ENCODE peak calls at places on chromosomes 4 and X, in seven cellular contexts. W is lower lobe of right lung; B is activated T-helper 1 cell treated with anti-CD3 and anti-CD28 coated beads, Interleukin-2, amount 50 U/mL, for 16 hours; I is amniotic stem cell; H is stimulated activated CD4-positive, alpha-beta T cell treated with anti-CD3 and anti-CD28 coated beads, TNF-alpha, amount 100 ng/mL, for 48 hours; N is mesenchymal stem cell; R is activated naive CD4-positive, alpha-beta T cell. P is an unnamed sample.
A peak's percentile ranks its signal among the peaks of the same experiment; 100 is the strongest.

GRCh38 chrX:153922932-153923857 is 2.9 kb downstream of the ARHGAP4 start:
- DNase-seq in B (no peak), I (peak; percentile 10), N (no peak), W (peak; percentile 78), H (no peak), R (no peak), P (peak; percentile 47)

GRCh38 chrX:149462849-149463248 is 42.3 kb downstream of the IDS start:
- DNase-seq in I (no peak), H (no peak), B (no peak), R (no peak), N (no peak), W (no peak), P (no peak)

GRCh38 chr4:153448003-153448731 is 18.0 kb upstream of the TMEM131L start:
- DNase-seq in W (no peak), B (no peak), N (peak; percentile 44), H (no peak), I (no peak), R (no peak), P (no peak)

GRCh38 chr4:164931551-164932324 is 45.7 kb downstream of the TRIM61 start:
- DNase-seq in B (no peak), N (no peak), R (no peak), H (no peak), W (no peak), I (no peak), P (no peak)

GRCh38 chrX:18701621-18702361 is 5.7 kb upstream of the PPEF1 start:
- DNase-seq in B (no peak), W (peak; percentile 59), H (no peak), R (no peak), I (no peak), N (peak; percentile 32), P (no peak)

GRCh38 chr4:47451657-47452056 is 11.8 kb downstream of the COMMD8 start:
- DNase-seq in I (no peak), B (no peak), W (no peak), R (no peak), N (no peak), H (no peak), P (no peak)

GRCh38 chr4:52843958-52844357 is 18.2 kb upstream of the RASL11B start:
- DNase-seq in N (no peak), W (peak; percentile 50), R (no peak), I (no peak), H (no peak), B (no peak), P (no peak)

GRCh38 chrX:69501433-69501832 is 2.7 kb upstream of the NALF2 start:
- DNase-seq in B (no peak), H (no peak), I (no peak), R (no peak), W (no peak), N (no peak), P (peak; percentile 73)

GRCh38 chr4:81807927-81808672 is 336.4 kb upstream of the RASGEF1B start:
- DNase-seq in I (no peak), W (no peak), H (no peak), R (no peak), N (no peak), B (no peak), P (no peak)

GRCh38 chr4:159269956-159270355 is 167.1 kb downstream of the RAPGEF2 start:
- DNase-seq in R (no peak), B (no peak), I (no peak), N (no peak), H (no peak), W (no peak), P (no peak)

GRCh38 chr4:20313237-20314030 is 61.7 kb downstream of the SLIT2 start:
- DNase-seq in N (no peak), B (no peak), R (no peak), H (no peak), W (no peak), I (no peak), P (peak; percentile 84)

GRCh38 chr4:122689972-122690371 is 42.5 kb upstream of the BBS12 start:
- DNase-seq in H (no peak), N (no peak), B (no peak), W (no peak), R (no peak), I (no peak), P (no peak)

GRCh38 chr4:1075809-1076524 is 37.4 kb downstream of the RNF212 start:
- DNase-seq in R (no peak), B (no peak), I (no peak), H (no peak), N (no peak), W (no peak), P (no peak)

GRCh38 chr4:6357476-6357875 is 87.8 kb downstream of the WFS1 start:
- DNase-seq in H (no peak), W (no peak), I (no peak), R (no peak), B (no peak), N (no peak), P (no peak)

GRCh38 chrX:119417842-119418241 is 18.7 kb downstream of the SLC25A43 start:
- DNase-seq in N (no peak), B (no peak), W (no peak), I (no peak), R (no peak), H (no peak), P (no peak)

GRCh38 chr4:188603646-188604045 is 464.4 kb downstream of the TRIML1 start:
- DNase-seq in B (no peak), W (no peak), R (no peak), H (no peak), N (no peak), I (no peak), P (no peak)

GRCh38 chr4:106766519-106766918 is 269.6 kb downstream of the DKK2 start:
- DNase-seq in I (no peak), B (no peak), N (no peak), H (no peak), R (no peak), W (no peak), P (no peak)

GRCh38 chr4:78379991-78380739 is 171.4 kb upstream of the ANXA3 start:
- DNase-seq in W (no peak), N (peak; percentile 1), R (no peak), I (no peak), H (no peak), B (no peak), P (no peak)

GRCh38 chr4:93764647-93765246 is 63.8 kb upstream of the ATOH1 start:
- DNase-seq in W (no peak), I (no peak), R (no peak), H (no peak), N (peak; percentile 48), B (no peak), P (no peak)

GRCh38 chr4:128379860-128380259 is 92.2 kb upstream of the PGRMC2 start:
- DNase-seq in I (no peak), H (no peak), B (no peak), N (peak; percentile 40), R (no peak), W (peak; percentile 49), P (peak; percentile 52)

GRCh38 chrX:39049975-39050374 is 248.7 kb downstream of the MID1IP1 start:
- DNase-seq in H (no peak), B (no peak), N (no peak), R (no peak), W (no peak), I (no peak), P (no peak)

GRCh38 chr4:115260195-115260594 is 146.8 kb upstream of the NDST4 start:
- DNase-seq in W (no peak), I (no peak), H (no peak), N (no peak), R (no peak), B (no peak), P (no peak)

GRCh38 chrX:12315526-12315925 is 177.3 kb downstream of the FRMPD4 start:
- DNase-seq in B (no peak), I (no peak), N (no peak), H (no peak), R (no peak), W (no peak), P (no peak)

GRCh38 chr4:176548571-176548970 is 228.8 kb downstream of the SPCS3 start:
- DNase-seq in W (no peak), N (peak; percentile 59), H (no peak), I (peak; percentile 26), R (no peak), B (no peak), P (no peak)

GRCh38 chrX:68443155-68443868 is 10.0 kb upstream of the OPHN1 start:
- DNase-seq in R (no peak), I (no peak), B (no peak), W (peak; percentile 45), H (no peak), N (peak; percentile 13), P (no peak)

GRCh38 chr4:177119021-177119461 is 190.6 kb upstream of the NEIL3 start:
- DNase-seq in B (no peak), H (no peak), I (no peak), W (no peak), N (no peak), R (no peak), P (no peak)

GRCh38 chr4:42671431-42672194 is 14.7 kb upstream of the ATP8A1 start:
- DNase-seq in W (no peak), R (no peak), H (peak; percentile 9), N (no peak), I (no peak), B (no peak), P (no peak)

GRCh38 chr4:148770377-148770776 is 328.2 kb upstream of the NR3C2 start:
- DNase-seq in I (no peak), N (no peak), W (no peak), H (no peak), R (no peak), B (no peak), P (no peak)

GRCh38 chr4:125168531-125168930 is 146.2 kb upstream of the FAT4 start:
- DNase-seq in I (no peak), W (no peak), R (no peak), H (no peak), B (no peak), N (no peak), P (no peak)

GRCh38 chrX:69535661-69536060 is 31.5 kb downstream of the NALF2 start:
- DNase-seq in B (no peak), N (no peak), R (no peak), I (no peak), W (no peak), H (no peak), P (no peak)

GRCh38 chrX:21375795-21376069 is 1.5 kb downstream of the CNKSR2 start:
- DNase-seq in I (no peak), R (no peak), N (no peak), W (no peak), B (no peak), H (no peak), P (no peak)

GRCh38 chr4:127139788-127140286 is 492.9 kb upstream of the INTU start:
- DNase-seq in N (no peak), W (no peak), I (no peak), H (no peak), R (no peak), B (no peak), P (no peak)

GRCh38 chr4:83569967-83570366 is 34.1 kb downstream of the GPAT3 start:
- DNase-seq in B (no peak), R (no peak), W (no peak), I (no peak), N (no peak), H (no peak), P (no peak)

GRCh38 chr4:143700060-143700419 is 435 bp downstream of the FREM3 start:
- DNase-seq in B (no peak), H (no peak), W (no peak), I (no peak), N (no peak), R (no peak), P (peak; percentile 46)

GRCh38 chr4:61619528-61619927 is 419.4 kb downstream of the ADGRL3 start:
- DNase-seq in R (no peak), N (no peak), W (no peak), B (no peak), H (no peak), I (no peak), P (peak; percentile 35)

GRCh38 chrX:47648376-47648775 is 2.0 kb downstream of the ELK1 start:
- DNase-seq in N (no peak), B (no peak), R (no peak), I (no peak), W (no peak), H (no peak), P (no peak)

GRCh38 chr4:152937535-152938236 is 1.6 kb downstream of the FHDC1 start:
- DNase-seq in B (no peak), H (no peak), R (no peak), W (peak; percentile 63), N (peak; percentile 36), I (no peak), P (no peak)

GRCh38 chr4:1706358-1706757 is 5.8 kb downstream of the SLBP start:
- DNase-seq in H (no peak), R (no peak), N (no peak), W (peak; percentile 25), I (no peak), B (no peak), P (no peak)

P was measured in H9.